ENCODE peak calls at places on chromosomes 1 and 21, in five cellular contexts. C is breast epithelium, D is HCT116, B is HL-60, E is K562. W is an unnamed sample.

GRCh38 chr21:42593007-42593814 is 60.2 kb upstream of the PDE9A start:
- DNase-seq in C (peak; percentile 70), D (peak; percentile 42), B (peak; percentile 48), E (peak; percentile 80), W (no peak)

GRCh38 chr1:14822493-14822892 is 224.0 kb downstream of the KAZN start:
- DNase-seq in C (no peak), D (no peak), B (no peak), E (no peak), W (no peak)

GRCh38 chr1:216178266-216178665 is 245.0 kb downstream of the USH2A start:
- DNase-seq in C (no peak), D (no peak), B (no peak), E (no peak), W (no peak)

GRCh38 chr1:172699111-172699510 is 40.2 kb downstream of the FASLG start:
- DNase-seq in C (no peak), D (no peak), B (peak; percentile 27), E (peak; percentile 24), W (no peak)

GRCh38 chr1:1782399-1783221 is 4.3 kb upstream of the NADK start:
- DNase-seq in C (no peak), D (no peak), B (peak; percentile 81), E (peak; percentile 68), W (no peak)

GRCh38 chr1:237740831-237741230 is 149.9 kb downstream of the ZP4 start:
- DNase-seq in C (no peak), D (no peak), B (no peak), E (no peak), W (no peak)

GRCh38 chr1:240337795-240338194 is 246.1 kb downstream of the FMN2 start:
- DNase-seq in C (no peak), D (no peak), B (no peak), E (no peak), W (no peak)

GRCh38 chr1:41412748-41413147 is 51.5 kb downstream of the FOXO6 start:
- DNase-seq in C (no peak), D (no peak), B (no peak), E (no peak), W (no peak)

GRCh38 chr21:44729336-44730027 is 18.1 kb upstream of the TSPEAR start:
- DNase-seq in C (no peak), D (no peak), B (no peak), E (no peak), W (no peak)

GRCh38 chr1:41535236-41535720 is 50.8 kb upstream of the EDN2 start:
- DNase-seq in C (peak; percentile 28), D (no peak), B (no peak), E (no peak), W (no peak)

GRCh38 chr1:12147116-12147753 is 19.6 kb upstream of the TNFRSF1B start:
- DNase-seq in C (no peak), D (no peak), B (no peak), E (no peak), W (no peak)

GRCh38 chr21:25561668-25562641 is 45.3 kb downstream of the MRPL39 start:
- DNase-seq in C (peak; percentile 51), D (no peak), B (peak; percentile 75), E (no peak), W (no peak)

GRCh38 chr1:27992271-27992670 is 32.5 kb downstream of the XKR8 start:
- DNase-seq in C (no peak), D (no peak), B (peak; percentile 71), E (no peak), W (no peak)

GRCh38 chr1:33169290-33170055 is 12.4 kb downstream of the TRIM62 start:
- DNase-seq in C (no peak), D (no peak), B (no peak), E (no peak), W (no peak)

GRCh38 chr1:230072296-230072695 is 5.3 kb downstream of the GALNT2 start:
- DNase-seq in C (no peak), D (no peak), B (no peak), E (no peak), W (no peak)

GRCh38 chr1:159279754-159280153 is 22.4 kb upstream of the FCER1A start:
- DNase-seq in C (no peak), D (no peak), B (no peak), E (no peak), W (no peak)

DNA sequence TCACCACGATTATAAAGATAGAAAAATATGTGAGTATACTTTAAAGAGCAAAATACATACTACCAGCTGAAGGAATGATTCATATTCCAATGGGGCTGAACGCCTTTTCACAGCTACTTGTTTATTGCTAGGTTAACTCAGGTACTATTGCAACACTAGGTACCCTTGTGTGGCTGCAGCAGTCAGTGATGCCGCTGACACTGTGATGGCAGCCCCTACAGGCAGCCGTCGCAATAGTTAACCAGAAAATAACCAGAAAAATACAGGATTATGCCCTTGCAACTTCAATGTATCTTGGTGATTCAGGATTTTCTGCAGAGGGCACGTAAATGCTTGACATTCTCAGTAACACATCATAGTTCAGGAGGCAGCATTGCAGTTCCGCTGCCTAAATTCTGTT is 1.6 kb upstream of the MARK1 start:
- DNase-seq in C (no peak), D (no peak), B (no peak), E (no peak), W (no peak)
- H3K27me3 ChIP-seq in C (no peaks in the 10 kb centered on the region), D (peaks cover 3% of the 10 kb centered on the region), B (peaks cover 62% of the 10 kb centered on the region), E (peaks cover 32% of the 10 kb centered on the region), W (no peaks in the 10 kb centered on the region)

GRCh38 chr1:180352021-180352420 is 122.0 kb downstream of the LHX4 start:
- DNase-seq in C (no peak), D (no peak), B (no peak), E (no peak), W (no peak)

GRCh38 chr1:180352588-180352987 is 122.5 kb downstream of the LHX4 start:
- DNase-seq in C (no peak), D (no peak), B (no peak), E (no peak), W (no peak)

GRCh38 chr1:180358649-180359048 is 128.6 kb downstream of the LHX4 start:
- DNase-seq in C (no peak), D (no peak), B (no peak), E (no peak), W (no peak)

DNA sequence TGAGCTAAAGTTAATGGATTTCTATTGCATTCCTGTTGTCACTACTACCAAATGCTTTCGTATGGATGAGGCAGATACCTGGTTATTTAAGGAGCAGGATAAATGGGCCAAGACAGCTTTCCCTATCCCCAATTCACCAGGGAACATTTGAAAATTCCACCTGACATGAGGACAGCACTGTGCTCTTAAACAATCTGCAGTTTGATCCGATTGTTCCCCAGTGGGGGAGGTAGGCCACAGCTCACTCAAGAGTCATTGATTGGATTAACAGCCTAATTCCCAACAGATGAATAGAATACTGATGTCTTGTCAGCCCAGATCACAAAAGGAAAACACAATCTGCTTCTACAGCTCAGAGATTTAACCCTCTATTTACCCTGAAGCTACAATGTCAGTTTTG is 123.9 kb downstream of the LHX4 start:
- DNase-seq in C (no peak), D (no peak), B (no peak), E (no peak), W (no peak)
- H3K27ac ChIP-seq in C (no peak overlapping the region), D (no peak overlapping the region), B (no peak overlapping the region), E (no peak overlapping the region), W (no peak overlapping the region)

GRCh38 chr1:245859510-245860114 is 647.5 kb downstream of the SMYD3 start:
- DNase-seq in C (no peak), D (no peak), B (no peak), E (no peak), W (no peak)

GRCh38 chr1:245858683-245859509 is 648.2 kb downstream of the SMYD3 start:
- DNase-seq in C (no peak), D (no peak), B (no peak), E (no peak), W (no peak)

GRCh38 chr1:245862812-245863540 is 644.1 kb downstream of the SMYD3 start:
- DNase-seq in C (no peak), D (no peak), B (no peak), E (no peak), W (no peak)

GRCh38 chr1:245863566-245864184 is 643.4 kb downstream of the SMYD3 start:
- DNase-seq in C (no peak), D (no peak), B (no peak), E (no peak), W (no peak)

DNA sequence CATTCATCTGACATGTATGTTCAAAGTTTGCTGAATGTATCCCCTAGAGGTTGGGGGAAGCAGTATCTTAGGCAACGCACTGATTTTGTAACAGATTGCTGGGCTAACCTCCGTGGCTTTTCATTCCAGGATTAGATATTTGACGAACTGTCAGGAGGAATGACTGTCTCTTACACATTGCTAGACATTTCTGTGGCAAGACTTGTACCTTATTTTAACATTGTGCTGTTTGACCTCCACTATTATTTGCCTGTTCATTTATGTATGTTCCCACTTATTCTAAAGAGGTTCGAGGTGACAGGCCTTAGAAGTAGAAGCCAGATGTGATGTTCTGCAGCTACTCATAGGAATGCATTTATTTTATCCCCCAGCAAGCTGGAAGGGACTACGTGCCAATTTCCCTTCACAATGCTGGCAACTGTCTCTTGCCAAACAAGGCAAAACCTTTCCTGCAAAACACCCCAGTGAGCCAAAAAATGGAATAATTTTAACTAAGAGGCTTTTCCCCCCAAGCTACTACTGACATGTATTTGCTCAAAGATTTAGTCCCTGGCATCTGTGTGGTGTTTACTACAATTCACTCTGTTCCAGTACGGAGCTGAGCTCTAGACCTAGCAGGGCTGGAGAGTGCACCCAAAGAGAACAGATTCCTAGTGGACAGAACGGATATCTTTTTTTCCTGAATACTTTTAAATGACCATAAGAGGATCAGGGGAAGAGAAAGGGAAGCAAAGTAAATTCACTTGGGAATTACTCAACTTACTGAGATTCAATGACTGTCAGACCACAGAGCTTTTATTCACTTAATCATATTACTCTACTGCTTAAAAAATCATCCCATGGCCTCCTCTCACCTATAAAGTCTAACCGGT is 646.2 kb downstream of the SMYD3 start:
- DNase-seq in C (no peak), D (no peak), B (no peak), E (no peak), W (no peak)
- TF ChIP-seq POLR2AphosphoS5 in C (no peak), D (no peak), B (no peak), E (no peak), W (no peak)

GRCh38 chr1:18673976-18674375 is 43.3 kb downstream of the PAX7 start:
- DNase-seq in C (no peak), D (no peak), B (no peak), E (no peak), W (no peak)
- H3K27me3 ChIP-seq in C (peaks cover 17% of the 10 kb centered on the region), D (peaks cover 10% of the 10 kb centered on the region), B (peaks cover 7% of the 10 kb centered on the region), E (peaks cover 9% of the 10 kb centered on the region), W (no peaks in the 10 kb centered on the region)

W was measured in vagina.